ENCODE peak calls at places on chromosomes 5 and 9, in four cellular contexts. N, V, Q and S are unnamed samples.

GRCh38 chr9:4984171-4984570 is 901 bp upstream of the JAK2 start:
- DNase-seq in N (no peak), V (no peak), Q (no peak), S (no peak)

GRCh38 chr5:543755-544674 is 19.8 kb upstream of the SLC9A3 start:
- DNase-seq in Q (no peak), N (no peak), V (peak; percentile 27), S (no peak)

GRCh38 chr5:174082286-174082685 is 36.8 kb downstream of the NSG2 start:
- DNase-seq in Q (no peak), V (no peak), N (no peak), S (peak; percentile 10)

GRCh38 chr5:73592546-73592945 is 27.0 kb downstream of the UTP15 start:
- DNase-seq in N (no peak), V (no peak), Q (no peak), S (no peak)

GRCh38 chr9:69317081-69317480 is 7.9 kb upstream of the ENTREP1 start:
- DNase-seq in N (no peak), Q (no peak), V (no peak), S (no peak)

GRCh38 chr5:116944171-116944570 is 369.5 kb upstream of the SEMA6A start:
- DNase-seq in Q (peak; percentile 53), N (peak; percentile 46), V (peak; percentile 98), S (peak; percentile 97)

GRCh38 chr5:10454591-10455272 is 13.1 kb downstream of the ROPN1L start:
- DNase-seq in Q (no peak), N (no peak), V (peak; percentile 33), S (no peak)

GRCh38 chr9:35349287-35349990 is 140.5 kb upstream of the RUSC2 start:
- DNase-seq in N (no peak), Q (no peak), V (no peak), S (no peak)

GRCh38 chr5:151003503-151003860 is 16.9 kb upstream of the GPX3 start:
- DNase-seq in Q (no peak), V (no peak), N (no peak), S (no peak)

GRCh38 chr9:32867601-32868204 is 84.4 kb downstream of the TMEM215 start:
- DNase-seq in V (no peak), N (no peak), Q (no peak), S (no peak)

GRCh38 chr5:9058666-9059065 is 487.2 kb downstream of the SEMA5A start:
- DNase-seq in V (no peak), Q (no peak), N (no peak), S (no peak)

GRCh38 chr9:81819859-81820546 is 108.2 kb upstream of the SPATA31D4 start:
- DNase-seq in N (peak; percentile 42), Q (no peak), V (no peak), S (no peak)

GRCh38 chr5:1478333-1478732 is 33.1 kb upstream of the SLC6A3 start:
- DNase-seq in Q (no peak), N (no peak), V (no peak), S (no peak)

GRCh38 chr5:31833005-31833404 is 194.1 kb downstream of the PDZD2 start:
- DNase-seq in Q (no peak), N (no peak), V (peak; percentile 41), S (no peak)

GRCh38 chr5:78492650-78493049 is 132.2 kb downstream of the SCAMP1 start:
- DNase-seq in V (no peak), N (no peak), Q (no peak), S (no peak)

GRCh38 chr5:121660142-121660541 is 191.5 kb upstream of the FTMT start:
- DNase-seq in V (no peak), Q (no peak), N (no peak), S (no peak)

GRCh38 chr9:13478235-13478634 is 198.7 kb upstream of the MPDZ start:
- DNase-seq in V (no peak), N (no peak), Q (no peak), S (no peak)

GRCh38 chr9:15469862-15470261 is 40.9 kb downstream of the PSIP1 start:
- DNase-seq in N (no peak), Q (no peak), V (no peak), S (no peak)

GRCh38 chr9:134590240-134591081 is 51.1 kb upstream of the COL5A1 start:
- DNase-seq in Q (no peak), N (no peak), V (no peak), S (no peak)

GRCh38 chr5:54681036-54681435 is 163.5 kb downstream of the SNX18 start:
- DNase-seq in Q (no peak), V (no peak), N (no peak), S (no peak)

GRCh38 chr5:81750308-81751008 is 439 bp downstream of the SSBP2 start:
- DNase-seq in Q (no peak), N (no peak), V (no peak), S (no peak)

GRCh38 chr5:17014686-17015085 is 78.6 kb upstream of the MYO10 start:
- DNase-seq in V (no peak), N (no peak), Q (no peak), S (no peak)

GRCh38 chr9:137476856-137477255 is 17.7 kb upstream of the NSMF start:
- DNase-seq in V (no peak), Q (no peak), N (no peak), S (no peak)

GRCh38 chr9:96216618-96217017 is 85.4 kb downstream of the HSD17B3 start:
- DNase-seq in V (no peak), Q (no peak), N (no peak), S (no peak)

GRCh38 chr5:115306011-115306530 is 9.6 kb upstream of the CCDC112 start:
- DNase-seq in Q (no peak), V (no peak), N (no peak), S (no peak)

GRCh38 chr5:157130933-157131332 is 11.7 kb downstream of the MED7 start:
- DNase-seq in N (no peak), Q (no peak), V (peak; percentile 76), S (peak; percentile 46)

GRCh38 chr5:42811591-42812392 is at the start of gene SELENOP:
- DNase-seq in Q (peak; percentile 9), N (no peak), V (peak; percentile 4), S (peak; percentile 87)

GRCh38 chr9:136687721-136688223 is 515 bp upstream of the AGPAT2 start:
- DNase-seq in V (no peak), N (no peak), Q (no peak), S (no peak)

GRCh38 chr5:54148062-54148461 is 162.3 kb downstream of the ARL15 start:
- DNase-seq in N (no peak), Q (no peak), V (no peak), S (no peak)

GRCh38 chr9:928363-929042 is 48.0 kb upstream of the DMRT3 start:
- DNase-seq in Q (peak; percentile 19), N (peak; percentile 63), V (peak; percentile 70), S (peak; percentile 84)

DNA sequence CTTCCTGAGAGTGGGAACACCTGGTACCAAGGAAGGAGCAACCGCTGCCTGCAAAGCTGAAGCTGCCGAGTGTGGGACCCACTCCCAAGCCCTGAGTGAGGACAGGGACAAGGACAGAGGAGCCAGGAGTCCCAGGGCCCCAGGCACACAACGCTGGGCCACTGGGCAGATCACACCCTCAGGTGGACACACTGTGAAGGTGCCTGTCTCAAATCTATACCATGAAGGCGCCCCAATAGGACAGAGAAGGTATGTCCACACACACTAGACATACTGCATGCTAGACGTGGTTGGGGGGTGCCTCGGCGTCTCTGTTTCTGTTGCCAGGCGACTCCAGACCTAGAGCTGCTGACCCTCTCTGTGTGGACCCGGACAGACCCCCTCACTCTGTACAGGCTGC is 60.9 kb downstream of the ROR2 start:
- DNase-seq in V (no peak), Q (no peak), N (no peak), S (no peak)
- H4K8ac ChIP-seq in V (no peak overlapping the region), Q (no peak overlapping the region), N (no peak overlapping the region), S (no peak overlapping the region)

GRCh38 chr5:53024535-53024934 is 35.4 kb downstream of the ITGA2 start:
- DNase-seq in Q (no peak), V (no peak), N (no peak), S (no peak)
- H3K18ac ChIP-seq in Q (no peak overlapping the region), V (no peak overlapping the region), N (no peak overlapping the region), S (no peak overlapping the region)

GRCh38 chr9:111036068-111036789 is 2.0 kb downstream of the LPAR1 start:
- DNase-seq in N (peak; percentile 78), Q (no peak), V (peak; percentile 6), S (peak; percentile 94)
- H3K79me2 ChIP-seq in N (no peaks in the 10 kb centered on the region), Q (no peaks in the 10 kb centered on the region), V (peaks cover 6% of the 10 kb centered on the region), S (no peaks in the 10 kb centered on the region)

GRCh38 chr5:134028496-134028895 is 23.7 kb upstream of the VDAC1 start:
- DNase-seq in N (no peak), Q (no peak), V (no peak), S (no peak)
- H4K8ac ChIP-seq in N (no peak overlapping the region), Q (no peak overlapping the region), V (no peak overlapping the region), S (no peak overlapping the region)

GRCh38 chr9:121371495-121371911 is 1.5 kb upstream of the STOM start:
- DNase-seq in V (no peak), N (no peak), Q (no peak), S (no peak)
- H3K18ac ChIP-seq in V (no peak overlapping the region), N (no peak overlapping the region), Q (no peak overlapping the region), S (no peak overlapping the region)